ENCODE peak calls at places on chromosomes 11 and 22, in ten cellular contexts. A is fibroblast of lung, Z is colonic mucosa, E is vagina, G is body of pancreas, Y is kidney, T is uterus, R is AG10803, P is fibroblast of mammary gland, D is bronchial epithelial cell. B is an unnamed sample.

GRCh38 chr11:73894725-73895335 is 18.0 kb downstream of the PAAF1 start:
- DNase-seq in G (no peak), D (peak), A (peak), Y (no peak), R (peak), T (no peak), E (no peak), P (peak), Z (no peak), B (peak)

GRCh38 chr11:131661137-131661536 is 290.7 kb downstream of the NTM start:
- DNase-seq in R (peak), T (no peak), A (peak), P (peak), G (no peak), E (no peak), Y (no peak), Z (no peak), D (no peak), B (peak)

GRCh38 chr11:94183251-94183885 is 54.7 kb downstream of the PANX1 start:
- DNase-seq in G (no peak), Z (no peak), D (no peak), T (no peak), E (no peak), P (no peak), Y (no peak), R (no peak), A (no peak), B (no peak)

GRCh38 chr11:70076461-70076931 is 1.6 kb upstream of the ANO1 start:
- DNase-seq in D (no peak), R (no peak), G (no peak), E (no peak), Y (peak), Z (no peak), P (no peak), T (no peak), A (no peak), B (no peak)

GRCh38 chr11:118533769-118534729 is 3.1 kb downstream of the TMEM25 start:
- DNase-seq in A (no peak), D (no peak), G (no peak), P (no peak), E (no peak), R (no peak), T (no peak), Y (peak), Z (no peak), B (no peak)

GRCh38 chr11:10858505-10859360 is 880 bp upstream of the ZBED5 start:
- DNase-seq in E (no peak), P (peak), G (peak), Z (peak), D (peak), A (peak), T (peak), Y (peak), R (peak), B (peak)

GRCh38 chr11:3015796-3016195 is 23.7 kb upstream of the NAP1L4 start:
- DNase-seq in R (no peak), D (no peak), Y (no peak), Z (no peak), P (peak), A (no peak), T (no peak), E (no peak), G (no peak), B (no peak)

GRCh38 chr11:67276821-67277230 is 10.6 kb downstream of the GRK2 start:
- DNase-seq in Y (peak), P (peak), A (peak), T (no peak), G (peak), R (peak), D (no peak), Z (peak), E (no peak), B (peak)

GRCh38 chr11:103542851-103543250 is 433.6 kb downstream of the DYNC2H1 start:
- DNase-seq in T (no peak), E (no peak), A (no peak), G (no peak), Y (no peak), D (no peak), P (no peak), R (no peak), Z (no peak), B (no peak)

GRCh38 chr11:46049325-46049860 is 71.9 kb downstream of the PHF21A start:
- DNase-seq in A (no peak), T (no peak), Z (no peak), P (no peak), E (no peak), Y (no peak), D (no peak), R (no peak), G (no peak), B (no peak)

GRCh38 chr22:17140022-17140421 is 18.9 kb upstream of the TMEM121B start:
- DNase-seq in R (no peak), T (no peak), D (no peak), G (no peak), E (no peak), Z (no peak), P (no peak), A (no peak), Y (no peak), B (no peak)

GRCh38 chr22:17832665-17833064 is 58.4 kb upstream of the BID start:
- DNase-seq in G (no peak), R (no peak), P (no peak), A (no peak), Y (no peak), E (no peak), Z (peak), T (no peak), D (no peak), B (no peak)

GRCh38 chr11:101439488-101439887 is 144.3 kb downstream of the TRPC6 start:
- DNase-seq in T (no peak), Z (no peak), E (no peak), A (no peak), Y (no peak), D (no peak), P (no peak), R (no peak), G (no peak), B (no peak)

GRCh38 chr11:86021390-86021789 is 47.5 kb downstream of the PICALM start:
- DNase-seq in R (no peak), A (no peak), Y (no peak), Z (no peak), G (no peak), T (no peak), P (no peak), D (no peak), E (no peak), B (no peak)

GRCh38 chr11:66915866-66916265 is 42.3 kb downstream of the PC start:
- DNase-seq in Z (peak), Y (no peak), A (no peak), G (no peak), R (no peak), D (no peak), T (no peak), P (no peak), E (no peak), B (no peak)

GRCh38 chr11:10938650-10939387 is 81.0 kb upstream of the ZBED5 start:
- DNase-seq in Y (no peak), D (no peak), G (peak), T (no peak), Z (no peak), A (no peak), R (no peak), P (no peak), E (no peak), B (no peak)

GRCh38 chr22:39567135-39567946 is 3.2 kb upstream of the CACNA1I start:
- DNase-seq in T (no peak), R (no peak), Y (no peak), E (no peak), D (peak), Z (no peak), G (no peak), A (no peak), P (no peak), B (no peak)

GRCh38 chr11:75465701-75466531 is 32.9 kb upstream of the KLHL35 start:
- DNase-seq in Z (no peak), Y (peak), R (peak), E (no peak), P (no peak), D (no peak), G (no peak), T (no peak), A (no peak), B (peak)

GRCh38 chr11:71489311-71490043 is 36.5 kb downstream of the NADSYN1 start:
- DNase-seq in A (peak), T (no peak), G (no peak), P (peak), D (peak), E (no peak), Z (no peak), R (no peak), Y (no peak), B (peak)

GRCh38 chr11:70327717-70328116 is 57.2 kb downstream of the PPFIA1 start:
- DNase-seq in D (no peak), A (no peak), P (no peak), T (no peak), R (no peak), E (no peak), Z (no peak), Y (no peak), G (no peak), B (no peak)

GRCh38 chr11:43518407-43519165 is 159.9 kb downstream of the TTC17 start:
- DNase-seq in T (no peak), Y (no peak), A (no peak), P (peak), E (no peak), Z (no peak), D (peak), G (no peak), R (peak), B (peak)

GRCh38 chr11:118658372-118659313 is 20.8 kb downstream of the TREH start:
- DNase-seq in Y (peak), E (no peak), R (no peak), D (no peak), G (no peak), P (no peak), A (peak), T (peak), Z (no peak), B (no peak)

GRCh38 chr11:33543823-33544222 is 156.8 kb downstream of the C11orf91 start:
- DNase-seq in Z (no peak), P (peak), D (peak), E (no peak), T (no peak), G (no peak), R (peak), Y (no peak), A (no peak), B (no peak)

GRCh38 chr11:27055065-27055682 is 14.6 kb downstream of the BBOX1 start:
- DNase-seq in Y (no peak), Z (no peak), D (peak), P (peak), R (peak), E (no peak), T (no peak), G (no peak), A (peak), B (peak)

GRCh38 chr11:1102221-1102971 is 27.7 kb downstream of the MUC2 start:
- DNase-seq in A (no peak), Z (no peak), E (no peak), D (no peak), G (no peak), Y (peak), P (no peak), R (no peak), T (no peak), B (no peak)

GRCh38 chr11:8811571-8811970 is 99.4 kb upstream of the AKIP1 start:
- DNase-seq in E (no peak), T (no peak), P (no peak), Z (no peak), D (no peak), Y (no peak), G (no peak), A (no peak), R (peak), B (peak)
- H3K4me3 ChIP-seq in E (peak), T (peak), P (no peak), Z (no peak), D (no peak), Y (no peak), G (no peak), A (no peak), R (peak), B (no peak)

GRCh38 chr11:17719940-17720795 is 797 bp downstream of the MYOD1 start:
- DNase-seq in R (no peak), Z (no peak), P (peak), E (no peak), T (no peak), G (no peak), Y (no peak), A (no peak), D (no peak), B (no peak)
- TF ChIP-seq CTCF in R (peak), Z (no peak), P (no peak), E (no peak), T (no peak), G (no peak), Y (no peak), A (no peak), D (peak), B (no peak)

GRCh38 chr11:130178992-130179391 is 19.4 kb downstream of the ST14 start:
- DNase-seq in E (no peak), A (no peak), D (peak), Y (no peak), R (no peak), T (no peak), G (no peak), Z (no peak), P (no peak), B (no peak)

GRCh38 chr11:130180491-130180890 is 20.9 kb downstream of the ST14 start:
- DNase-seq in G (peak), E (no peak), Y (peak), R (peak), D (peak), A (peak), T (no peak), P (peak), Z (peak), B (peak)

GRCh38 chr11:130180896-130181294 is 21.3 kb downstream of the ST14 start:
- DNase-seq in G (no peak), D (no peak), P (no peak), E (no peak), Z (no peak), T (no peak), A (no peak), Y (no peak), R (no peak), B (no peak)

GRCh38 chr11:130179396-130180306 is 20.1 kb downstream of the ST14 start:
- DNase-seq in G (peak), Z (peak), E (no peak), P (no peak), Y (peak), R (no peak), A (no peak), D (no peak), T (no peak), B (no peak)

DNA sequence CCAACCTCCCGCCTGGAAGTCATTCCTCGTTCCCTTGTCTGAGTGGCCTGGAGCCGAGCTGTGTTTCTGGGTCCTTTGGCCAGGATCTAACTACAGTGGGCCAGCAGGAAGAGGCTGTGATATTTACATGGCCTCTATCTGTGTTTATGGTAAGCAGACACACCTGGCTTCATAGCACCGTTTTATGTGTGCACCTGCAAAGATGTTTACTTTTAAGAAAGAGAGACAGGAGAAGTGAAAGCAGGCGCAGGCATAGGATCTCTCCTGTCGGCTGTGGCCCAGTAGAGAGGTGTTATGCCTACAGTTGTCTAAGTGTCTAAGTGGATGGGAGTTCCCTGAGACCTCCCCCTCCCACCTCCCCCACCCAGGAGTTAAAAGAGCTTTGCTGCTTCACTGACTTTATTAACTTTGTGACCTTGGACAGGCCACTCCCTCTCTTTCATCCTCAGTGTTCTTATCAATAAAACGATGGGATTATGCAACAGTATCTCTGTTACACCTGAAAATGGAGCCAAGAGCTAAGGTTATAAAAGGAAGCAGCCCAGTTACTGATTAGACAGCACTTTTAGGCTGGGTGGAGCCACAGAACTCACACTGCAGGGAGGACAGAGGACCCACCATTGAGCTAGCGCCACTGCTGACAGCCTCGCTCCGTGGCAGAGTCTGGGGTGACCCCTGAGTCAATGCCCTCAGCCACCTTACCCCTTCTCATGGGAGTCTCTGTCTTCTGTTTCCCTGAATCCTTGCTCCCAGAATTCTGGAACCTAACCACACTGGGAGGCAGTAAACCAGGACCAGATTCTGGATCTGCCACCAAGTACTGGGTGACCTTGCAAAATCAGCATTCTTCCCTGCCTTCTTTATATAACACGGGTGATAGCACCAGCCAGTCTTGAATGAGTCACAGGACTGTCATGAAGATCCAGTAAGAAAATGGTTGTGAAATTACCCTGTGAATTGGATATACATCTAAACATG is 22.0 kb downstream of the ST14 start:
- DNase-seq in P (peak), G (peak), A (peak), T (no peak), Y (no peak), R (peak), E (no peak), Z (peak), D (peak), B (peak)
- H3K4me3 ChIP-seq in P (no peak), G (no peak), A (no peak), T (no peak), Y (no peak), R (no peak), E (no peak), Z (peak), D (no peak), B (no peak)

GRCh38 chr11:68609761-68610160 is 74.6 kb upstream of the GAL start:
- DNase-seq in P (no peak), T (no peak), Y (no peak), Z (no peak), R (no peak), G (no peak), E (no peak), A (no peak), D (no peak), B (no peak)

GRCh38 chr11:68615657-68616056 is 68.7 kb upstream of the GAL start:
- DNase-seq in Y (no peak), R (no peak), E (no peak), T (no peak), A (no peak), D (no peak), G (no peak), Z (no peak), P (no peak), B (no peak)

GRCh38 chr11:68610452-68611116 is 73.8 kb upstream of the GAL start:
- DNase-seq in T (no peak), A (peak), D (no peak), Y (no peak), P (peak), Z (no peak), G (no peak), E (no peak), R (peak), B (peak)
- TF ChIP-seq CTCF in T (no peak), A (peak), D (peak), Y (peak), P (peak), Z (no peak), G (no peak), E (no peak), R (peak), B (peak)

DNA sequence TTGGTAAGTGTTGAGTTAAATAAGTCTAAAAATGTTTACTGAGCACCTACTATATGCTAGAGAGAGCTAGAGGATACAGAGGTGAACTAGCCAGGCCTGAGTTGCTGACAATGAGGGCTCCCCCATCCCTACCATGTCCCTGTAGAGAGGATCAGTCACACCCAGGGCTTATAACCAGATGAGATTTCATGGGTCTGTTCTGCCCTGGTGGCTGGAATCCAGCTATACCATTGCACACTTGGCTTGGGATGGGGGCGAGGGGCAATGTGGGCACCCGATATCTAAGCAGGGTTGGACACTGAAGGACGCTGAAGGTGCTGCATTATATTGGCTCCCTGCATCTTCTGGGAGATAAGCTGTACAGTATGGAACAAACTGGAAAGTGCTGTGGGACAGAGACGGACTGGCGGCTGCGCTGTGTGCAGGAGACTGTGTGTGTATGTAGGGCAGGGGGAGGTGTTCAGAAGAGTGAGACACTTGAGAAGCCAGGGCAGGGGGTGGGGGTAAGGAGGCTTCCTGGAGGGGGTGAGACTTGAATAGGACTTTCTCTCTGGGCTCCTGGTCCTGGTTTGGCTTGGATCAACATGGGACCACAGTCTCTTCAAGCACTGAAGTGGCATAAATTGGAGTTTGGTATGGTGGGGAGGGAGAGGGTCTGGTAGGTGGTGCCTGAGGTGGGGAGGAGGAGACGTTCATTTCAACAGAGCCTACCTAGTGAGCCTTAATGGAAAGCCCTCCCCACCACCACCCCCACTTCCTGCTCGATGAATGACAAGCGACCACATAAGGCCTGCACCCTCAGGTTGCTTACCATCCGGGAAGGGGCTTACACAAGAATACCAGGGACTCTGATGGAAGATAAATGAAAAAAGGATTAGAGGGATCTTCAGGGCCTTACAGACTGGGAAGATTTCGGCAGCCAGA is 1.8 kb downstream of the CD82 start:
- DNase-seq in Z (no peak), E (no peak), R (no peak), A (no peak), D (no peak), P (no peak), G (no peak), T (no peak), Y (no peak), B (no peak)
- H3K4me3 ChIP-seq in Z (no peak), E (peak), R (no peak), A (no peak), D (peak), P (no peak), G (no peak), T (no peak), Y (no peak), B (no peak)

GRCh38 chr22:38069372-38070249 is 12.4 kb downstream of the PICK1 start:
- DNase-seq in T (peak), G (no peak), A (peak), Y (peak), D (no peak), E (no peak), Z (peak), R (peak), P (peak), B (peak)
- TF ChIP-seq CTCF in T (peak), G (no peak), A (peak), Y (no peak), D (peak), E (no peak), Z (peak), R (peak), P (peak), B (peak)

GRCh38 chr22:43398246-43398645 is 13.6 kb upstream of the MPPED1 start:
- DNase-seq in D (no peak), G (no peak), A (no peak), P (no peak), Z (no peak), Y (no peak), R (no peak), T (no peak), E (no peak), B (no peak)

GRCh38 chr22:43395296-43395695 is 16.5 kb upstream of the MPPED1 start:
- DNase-seq in Y (peak), G (no peak), A (no peak), Z (no peak), E (no peak), P (no peak), R (no peak), T (no peak), D (no peak), B (no peak)

GRCh38 chr22:43396321-43396933 is 15.4 kb upstream of the MPPED1 start:
- DNase-seq in Y (peak), D (no peak), G (no peak), T (no peak), Z (no peak), R (no peak), E (no peak), A (no peak), P (no peak), B (no peak)

GRCh38 chr22:43397766-43398165 is 14.0 kb upstream of the MPPED1 start:
- DNase-seq in G (no peak), R (no peak), Y (peak), T (no peak), D (no peak), E (no peak), P (no peak), Z (no peak), A (no peak), B (no peak)

GRCh38 chr22:43396934-43397457 is 14.8 kb upstream of the MPPED1 start:
- DNase-seq in A (no peak), T (no peak), D (no peak), G (no peak), P (no peak), R (no peak), E (no peak), Z (no peak), Y (peak), B (no peak)
- H3K4me3 ChIP-seq in A (no peak), T (no peak), D (no peak), G (no peak), P (no peak), R (no peak), E (no peak), Z (no peak), Y (no peak), B (no peak)